ENCODE peak calls at places on chromosome 11, in four cellular contexts. I is SK-N-SH, O is A549, Z is IMR-90. T is an unnamed sample. For H3K4me1, the result is how much of the 10 kb centered on the place peaks cover.

GRCh38 chr11:131498631-131499053 is 128.2 kb downstream of the NTM start:
- DNase-seq in I (no peak), O (no peak), Z (no peak), T (no peak)

GRCh38 chr11:100562102-100562501 is 125.0 kb upstream of the ARHGAP42 start:
- DNase-seq in Z (peak), O (no peak), I (no peak), T (peak)

GRCh38 chr11:9332655-9333054 is 18.3 kb upstream of the TMEM41B start:
- DNase-seq in I (no peak), O (no peak), Z (no peak), T (no peak)

GRCh38 chr11:3877252-3878035 is 22.0 kb downstream of the STIM1 start:
- DNase-seq in I (no peak), Z (no peak), O (no peak), T (peak)

GRCh38 chr11:47783087-47783610 is 16.0 kb upstream of the FNBP4 start:
- DNase-seq in Z (no peak), O (no peak), I (no peak), T (no peak)

GRCh38 chr11:34331329-34331728 is 26.5 kb downstream of the ABTB2 start:
- DNase-seq in I (no peak), O (peak), Z (peak), T (no peak)

GRCh38 chr11:118081241-118081958 is 4.5 kb downstream of the TMPRSS4 start:
- DNase-seq in O (no peak), I (no peak), Z (no peak), T (no peak)

GRCh38 chr11:128837627-128838026 is 29.5 kb downstream of the KCNJ1 start:
- DNase-seq in I (no peak), Z (no peak), O (no peak), T (no peak)

GRCh38 chr11:111938687-111939160 is 1.6 kb downstream of the DIXDC1 start:
- DNase-seq in Z (peak), I (peak), O (no peak), T (no peak)

GRCh38 chr11:36231300-36231699 is 57.9 kb downstream of the COMMD9 start:
- DNase-seq in Z (peak), I (peak), O (no peak), T (no peak)

GRCh38 chr11:443542-444199 is 1.9 kb upstream of the ANO9 start:
- DNase-seq in I (no peak), Z (peak), O (no peak), T (no peak)

GRCh38 chr11:130042093-130042591 is 27.6 kb upstream of the APLP2 start:
- DNase-seq in O (peak), Z (peak), I (no peak), T (peak)

GRCh38 chr11:69357458-69358397 is 63.8 kb downstream of the MYEOV start:
- DNase-seq in I (no peak), O (no peak), Z (no peak), T (no peak)

GRCh38 chr11:37002831-37003230 is 404.8 kb upstream of the RAG2 start:
- DNase-seq in I (no peak), O (no peak), Z (no peak), T (no peak)

GRCh38 chr11:78313181-78313788 is 104.3 kb downstream of the GAB2 start:
- DNase-seq in O (no peak), I (no peak), Z (peak), T (peak)

GRCh38 chr11:62552931-62553838 is 6.6 kb upstream of the AHNAK start:
- DNase-seq in Z (peak), O (peak), I (no peak), T (peak)

GRCh38 chr11:81005595-81005994 is 1564.8 kb upstream of the TENM4 start:
- DNase-seq in O (peak), Z (peak), I (no peak), T (peak)
- H3K27ac ChIP-seq in O (no peak), Z (no peak), I (no peak), T (peak)

GRCh38 chr11:119284344-119285157 is 32.4 kb downstream of the MCAM start:
- DNase-seq in O (peak), I (peak), Z (peak), T (no peak)
- TF ChIP-seq CTCF in O (peak), I (peak), Z (peak), T (peak)

GRCh38 chr11:12137005-12137690 is 26.8 kb downstream of the MICAL2 start:
- DNase-seq in O (no peak), Z (no peak), I (no peak), T (peak)

GRCh38 chr11:12141283-12141682 is 30.9 kb downstream of the MICAL2 start:
- DNase-seq in Z (no peak), I (no peak), O (no peak), T (no peak)

GRCh38 chr11:12137938-12138731 is 27.7 kb downstream of the MICAL2 start:
- DNase-seq in O (no peak), I (peak), Z (peak), T (peak)

GRCh38 chr11:12140186-12140938 is 30.0 kb downstream of the MICAL2 start:
- DNase-seq in I (no peak), Z (peak), O (no peak), T (no peak)

DNA sequence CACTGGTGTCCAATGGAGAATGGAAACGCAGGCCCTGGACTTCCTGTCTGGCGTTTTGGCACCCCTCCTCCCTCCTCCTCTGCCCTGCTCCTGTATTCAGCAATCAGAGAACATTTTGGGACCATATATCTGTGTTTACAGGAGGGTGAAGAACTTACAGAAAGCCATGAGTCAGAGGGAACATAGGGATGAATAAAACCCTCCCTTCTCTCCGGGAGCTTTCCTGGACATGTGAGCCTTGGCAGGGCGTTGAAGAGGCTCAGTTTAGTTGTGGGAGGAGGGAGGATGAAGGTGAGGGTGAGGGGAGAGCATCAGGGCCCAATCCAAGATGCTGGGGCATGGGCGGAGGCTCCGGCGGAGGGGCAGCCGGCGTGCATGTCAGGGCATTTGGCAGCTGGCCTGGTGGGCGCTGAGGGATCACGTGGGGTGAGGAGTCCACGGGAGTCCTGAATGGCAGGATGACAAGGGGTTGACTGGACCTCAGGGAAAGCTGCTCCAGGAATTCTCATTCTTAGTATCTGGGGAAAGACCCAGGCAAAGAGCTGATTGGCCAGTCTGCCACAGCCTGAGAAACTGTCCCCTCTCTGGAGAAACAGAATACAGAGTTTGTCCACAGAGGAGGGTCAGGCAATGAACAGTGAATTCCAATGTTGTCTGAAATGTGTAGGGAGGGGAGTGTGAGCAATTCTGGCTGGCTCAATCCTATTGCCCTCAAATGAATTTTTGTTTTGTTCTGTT is 28.9 kb downstream of the MICAL2 start:
- DNase-seq in I (no peak), Z (peak), O (no peak), T (no peak)
- H3K4me1 ChIP-seq in I (under half), Z (half or more), O (under half), T (under half)

GRCh38 chr11:86587559-86588193 is 84.7 kb downstream of the ME3 start:
- DNase-seq in O (no peak), I (no peak), Z (no peak), T (no peak)
- H3K27ac ChIP-seq in O (no peak), I (no peak), Z (no peak), T (no peak)

DNA sequence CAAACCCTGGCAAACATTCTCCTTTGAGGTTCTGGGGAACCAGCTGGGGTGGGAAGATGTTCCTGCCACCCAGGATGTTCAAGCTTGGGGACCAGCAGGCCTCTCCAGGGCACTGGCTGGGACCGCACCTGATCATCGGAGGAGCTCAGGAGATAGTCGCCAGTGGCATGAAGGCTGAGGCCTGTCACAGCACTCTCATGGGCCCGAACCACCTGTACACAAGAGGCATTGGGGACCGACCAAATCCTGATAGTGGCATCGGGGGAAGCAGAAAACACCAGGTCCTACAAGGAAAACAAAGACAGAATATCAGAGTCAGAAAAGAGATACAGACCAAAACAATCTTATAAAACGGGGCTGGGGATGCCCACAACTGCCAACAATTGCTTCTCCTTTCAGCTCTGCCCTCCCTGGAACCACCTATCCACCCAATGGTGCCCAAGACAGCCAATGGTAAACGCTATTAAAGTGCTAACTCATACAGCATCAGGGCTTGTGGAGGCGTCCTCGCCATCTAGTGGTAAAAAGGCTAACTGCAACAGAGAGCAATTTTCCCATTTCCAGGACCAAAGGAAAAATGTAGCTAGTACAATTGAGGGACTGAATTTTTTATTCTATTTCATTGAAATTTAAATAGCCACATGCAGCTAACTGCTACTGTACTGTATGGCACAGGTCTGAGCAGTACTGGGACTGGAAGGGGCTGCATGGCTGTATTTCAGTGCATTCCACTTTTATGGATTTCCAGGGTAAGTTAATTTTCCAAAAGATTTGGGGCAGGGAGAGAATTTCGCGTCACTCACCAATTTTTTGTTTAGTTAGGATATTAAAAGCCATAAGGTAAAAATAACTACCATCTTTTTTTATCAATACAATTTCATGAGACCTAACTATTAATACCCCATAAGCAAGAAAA is 7.1 kb downstream of the PRPF19 start:
- DNase-seq in Z (peak), I (peak), O (peak), T (peak)
- TF ChIP-seq CTCF in Z (peak), I (peak), O (peak), T (peak)

GRCh38 chr11:71448257-71449161 is at the start of gene DHCR7:
- DNase-seq in O (peak), I (peak), Z (peak), T (peak)

GRCh38 chr11:71451596-71452353 is 1.2 kb upstream of the NADSYN1 start:
- DNase-seq in O (no peak), Z (no peak), I (no peak), T (no peak)

GRCh38 chr11:71449596-71449995 is 1.4 kb upstream of the DHCR7 start:
- DNase-seq in O (no peak), Z (no peak), I (no peak), T (no peak)

GRCh38 chr11:71452354-71453020 is 516 bp upstream of the NADSYN1 start:
- DNase-seq in I (no peak), Z (peak), O (no peak), T (no peak)

DNA sequence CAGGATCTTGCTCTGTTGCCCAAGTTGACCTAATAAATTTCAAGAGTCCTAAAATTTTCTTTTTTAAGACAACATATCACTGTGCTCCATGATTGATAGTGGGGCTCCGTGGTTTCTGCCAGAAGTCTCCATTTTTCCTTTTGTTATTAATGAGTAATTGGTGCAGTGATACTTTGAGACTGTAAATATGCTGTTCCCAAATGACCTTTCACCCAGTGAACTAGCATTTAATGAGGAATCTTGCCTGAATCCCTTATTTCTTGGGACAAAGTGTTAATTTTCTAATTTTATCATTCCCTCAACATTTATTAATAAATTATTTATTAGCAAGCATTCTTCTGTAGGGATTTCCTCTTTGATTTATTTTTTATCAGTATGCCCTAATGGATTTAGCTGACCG is 2.3 kb upstream of the DHCR7 start:
- DNase-seq in I (no peak), Z (no peak), O (no peak), T (no peak)
- H3K4me1 ChIP-seq in I (under half), Z (under half), O (under half), T (under half)